ENCODE peak calls at places on chromosomes 5 and 9, in six cellular contexts. One of them, this sample, is unnamed.
A peak's percentile ranks its signal among the peaks of the same experiment; 100 is the strongest.

GRCh38 chr5:126909856-126910255 is 120.5 kb downstream of the MARCHF3 start:
- DNase-seq in NCI-H1092 treated with DMSO at 0.1 percent for 48 hours: no peak
- DNase-seq in activated naive CD4-positive, alpha-beta T cell treated with Interleukin-2 at 50 U/mL for 16 hours: no peak
- DNase-seq in T-helper 2 cell: no peak
- DNase-seq in fibroblast of the conjunctiva: no peak
- DNase-seq in HuH-7.5: no peak
- DNase-seq in this sample: no peak

GRCh38 chr9:61667559-61668121 is 477.8 kb downstream of the SPATA31A7 start:
- DNase-seq in NCI-H1092 treated with DMSO at 0.1 percent for 48 hours: no peak
- DNase-seq in activated naive CD4-positive, alpha-beta T cell treated with Interleukin-2 at 50 U/mL for 16 hours: no peak
- DNase-seq in T-helper 2 cell: no peak
- DNase-seq in fibroblast of the conjunctiva: no peak
- DNase-seq in HuH-7.5: no peak
- DNase-seq in this sample: no peak

GRCh38 chr9:70297141-70297540 is 38.4 kb downstream of the SMC5 start:
- DNase-seq in NCI-H1092 treated with DMSO at 0.1 percent for 48 hours: no peak
- DNase-seq in activated naive CD4-positive, alpha-beta T cell treated with Interleukin-2 at 50 U/mL for 16 hours: no peak
- DNase-seq in T-helper 2 cell: no peak
- DNase-seq in fibroblast of the conjunctiva: no peak
- DNase-seq in HuH-7.5: no peak
- DNase-seq in this sample: no peak

GRCh38 chr5:109173395-109173794 is 236.4 kb downstream of the PJA2 start:
- DNase-seq in NCI-H1092 treated with DMSO at 0.1 percent for 48 hours: no peak
- DNase-seq in activated naive CD4-positive, alpha-beta T cell treated with Interleukin-2 at 50 U/mL for 16 hours: no peak
- DNase-seq in T-helper 2 cell: no peak
- DNase-seq in fibroblast of the conjunctiva: no peak
- DNase-seq in HuH-7.5: no peak
- DNase-seq in this sample: no peak

GRCh38 chr5:167442922-167443321 is 848.5 kb upstream of the WWC1 start:
- DNase-seq in NCI-H1092 treated with DMSO at 0.1 percent for 48 hours: no peak
- DNase-seq in activated naive CD4-positive, alpha-beta T cell treated with Interleukin-2 at 50 U/mL for 16 hours: no peak
- DNase-seq in T-helper 2 cell: no peak
- DNase-seq in fibroblast of the conjunctiva: no peak
- DNase-seq in HuH-7.5: peak; percentile 22
- DNase-seq in this sample: no peak

GRCh38 chr5:149796836-149797235 is 66.7 kb downstream of the PPARGC1B start:
- DNase-seq in NCI-H1092 treated with DMSO at 0.1 percent for 48 hours: no peak
- DNase-seq in activated naive CD4-positive, alpha-beta T cell treated with Interleukin-2 at 50 U/mL for 16 hours: no peak
- DNase-seq in T-helper 2 cell: no peak
- DNase-seq in fibroblast of the conjunctiva: no peak
- DNase-seq in HuH-7.5: no peak
- DNase-seq in this sample: no peak

GRCh38 chr5:38207343-38207742 is 51.0 kb upstream of the EGFLAM start:
- DNase-seq in NCI-H1092 treated with DMSO at 0.1 percent for 48 hours: no peak
- DNase-seq in activated naive CD4-positive, alpha-beta T cell treated with Interleukin-2 at 50 U/mL for 16 hours: no peak
- DNase-seq in T-helper 2 cell: no peak
- DNase-seq in fibroblast of the conjunctiva: no peak
- DNase-seq in HuH-7.5: no peak
- DNase-seq in this sample: no peak

GRCh38 chr5:62283856-62284255 is 22.1 kb upstream of the KIF2A start:
- DNase-seq in NCI-H1092 treated with DMSO at 0.1 percent for 48 hours: no peak
- DNase-seq in activated naive CD4-positive, alpha-beta T cell treated with Interleukin-2 at 50 U/mL for 16 hours: no peak
- DNase-seq in T-helper 2 cell: no peak
- DNase-seq in fibroblast of the conjunctiva: no peak
- DNase-seq in HuH-7.5: no peak
- DNase-seq in this sample: no peak

GRCh38 chr5:36442352-36442751 is 140.7 kb upstream of the RANBP3L start:
- DNase-seq in NCI-H1092 treated with DMSO at 0.1 percent for 48 hours: no peak
- DNase-seq in activated naive CD4-positive, alpha-beta T cell treated with Interleukin-2 at 50 U/mL for 16 hours: no peak
- DNase-seq in T-helper 2 cell: no peak
- DNase-seq in fibroblast of the conjunctiva: no peak
- DNase-seq in HuH-7.5: no peak
- DNase-seq in this sample: no peak

GRCh38 chr5:178458140-178458539 is 132.1 kb downstream of the COL23A1 start:
- DNase-seq in NCI-H1092 treated with DMSO at 0.1 percent for 48 hours: no peak
- DNase-seq in activated naive CD4-positive, alpha-beta T cell treated with Interleukin-2 at 50 U/mL for 16 hours: no peak
- DNase-seq in T-helper 2 cell: no peak
- DNase-seq in fibroblast of the conjunctiva: no peak
- DNase-seq in HuH-7.5: no peak
- DNase-seq in this sample: no peak

GRCh38 chr9:136292026-136292538 is 11.8 kb downstream of the CCDC187 start:
- DNase-seq in NCI-H1092 treated with DMSO at 0.1 percent for 48 hours: no peak
- DNase-seq in activated naive CD4-positive, alpha-beta T cell treated with Interleukin-2 at 50 U/mL for 16 hours: no peak
- DNase-seq in T-helper 2 cell: no peak
- DNase-seq in fibroblast of the conjunctiva: no peak
- DNase-seq in HuH-7.5: no peak
- DNase-seq in this sample: no peak

GRCh38 chr9:14215614-14216013 is 98.3 kb downstream of the NFIB start:
- DNase-seq in NCI-H1092 treated with DMSO at 0.1 percent for 48 hours: no peak
- DNase-seq in activated naive CD4-positive, alpha-beta T cell treated with Interleukin-2 at 50 U/mL for 16 hours: no peak
- DNase-seq in T-helper 2 cell: no peak
- DNase-seq in fibroblast of the conjunctiva: no peak
- DNase-seq in HuH-7.5: no peak
- DNase-seq in this sample: peak; percentile 57

GRCh38 chr5:139271201-139272027 is 22.1 kb upstream of the MATR3 start:
- DNase-seq in NCI-H1092 treated with DMSO at 0.1 percent for 48 hours: no peak
- DNase-seq in activated naive CD4-positive, alpha-beta T cell treated with Interleukin-2 at 50 U/mL for 16 hours: no peak
- DNase-seq in T-helper 2 cell: no peak
- DNase-seq in fibroblast of the conjunctiva: peak; percentile 53
- DNase-seq in HuH-7.5: no peak
- DNase-seq in this sample: peak; percentile 44

GRCh38 chr9:81092057-81092456 is 597.3 kb downstream of the TLE1 start:
- DNase-seq in NCI-H1092 treated with DMSO at 0.1 percent for 48 hours: no peak
- DNase-seq in activated naive CD4-positive, alpha-beta T cell treated with Interleukin-2 at 50 U/mL for 16 hours: no peak
- DNase-seq in T-helper 2 cell: no peak
- DNase-seq in fibroblast of the conjunctiva: peak; percentile 3
- DNase-seq in HuH-7.5: no peak
- DNase-seq in this sample: no peak

GRCh38 chr9:73114958-73115357 is 36.7 kb upstream of the ANXA1 start:
- DNase-seq in NCI-H1092 treated with DMSO at 0.1 percent for 48 hours: no peak
- DNase-seq in activated naive CD4-positive, alpha-beta T cell treated with Interleukin-2 at 50 U/mL for 16 hours: no peak
- DNase-seq in T-helper 2 cell: no peak
- DNase-seq in fibroblast of the conjunctiva: no peak
- DNase-seq in HuH-7.5: no peak
- DNase-seq in this sample: no peak

GRCh38 chr5:128682669-128683068 is 144.6 kb upstream of the FBN2 start:
- DNase-seq in NCI-H1092 treated with DMSO at 0.1 percent for 48 hours: no peak
- DNase-seq in activated naive CD4-positive, alpha-beta T cell treated with Interleukin-2 at 50 U/mL for 16 hours: no peak
- DNase-seq in T-helper 2 cell: no peak
- DNase-seq in fibroblast of the conjunctiva: no peak
- DNase-seq in HuH-7.5: no peak
- DNase-seq in this sample: no peak

GRCh38 chr9:27447036-27447700 is 76.9 kb upstream of the IFNK start:
- DNase-seq in NCI-H1092 treated with DMSO at 0.1 percent for 48 hours: peak; percentile 7
- DNase-seq in activated naive CD4-positive, alpha-beta T cell treated with Interleukin-2 at 50 U/mL for 16 hours: no peak
- DNase-seq in T-helper 2 cell: no peak
- DNase-seq in fibroblast of the conjunctiva: no peak
- DNase-seq in HuH-7.5: no peak
- DNase-seq in this sample: peak; percentile 97

GRCh38 chr5:132224721-132225120 is 2.9 kb downstream of the P4HA2 start:
- DNase-seq in NCI-H1092 treated with DMSO at 0.1 percent for 48 hours: no peak
- DNase-seq in activated naive CD4-positive, alpha-beta T cell treated with Interleukin-2 at 50 U/mL for 16 hours: no peak
- DNase-seq in T-helper 2 cell: no peak
- DNase-seq in fibroblast of the conjunctiva: peak; percentile 57
- DNase-seq in HuH-7.5: no peak
- DNase-seq in this sample: no peak

GRCh38 chr5:76544268-76544926 is 78.8 kb downstream of the F2RL2 start:
- DNase-seq in NCI-H1092 treated with DMSO at 0.1 percent for 48 hours: no peak
- DNase-seq in activated naive CD4-positive, alpha-beta T cell treated with Interleukin-2 at 50 U/mL for 16 hours: peak; percentile 68
- DNase-seq in T-helper 2 cell: no peak
- DNase-seq in fibroblast of the conjunctiva: peak; percentile 26
- DNase-seq in HuH-7.5: no peak
- DNase-seq in this sample: no peak

GRCh38 chr9:16133556-16134227 is 580.8 kb downstream of the CCDC171 start:
- DNase-seq in NCI-H1092 treated with DMSO at 0.1 percent for 48 hours: peak; percentile 49
- DNase-seq in activated naive CD4-positive, alpha-beta T cell treated with Interleukin-2 at 50 U/mL for 16 hours: no peak
- DNase-seq in T-helper 2 cell: no peak
- DNase-seq in fibroblast of the conjunctiva: peak; percentile 44
- DNase-seq in HuH-7.5: peak; percentile 20
- DNase-seq in this sample: peak; percentile 81

GRCh38 chr9:111232997-111233790 is 96.8 kb downstream of the OR2K2 start:
- DNase-seq in NCI-H1092 treated with DMSO at 0.1 percent for 48 hours: no peak
- DNase-seq in activated naive CD4-positive, alpha-beta T cell treated with Interleukin-2 at 50 U/mL for 16 hours: no peak
- DNase-seq in T-helper 2 cell: no peak
- DNase-seq in fibroblast of the conjunctiva: no peak
- DNase-seq in HuH-7.5: no peak
- DNase-seq in this sample: no peak

GRCh38 chr9:8764041-8764440 is 964.5 kb upstream of the DMAC1 start:
- DNase-seq in NCI-H1092 treated with DMSO at 0.1 percent for 48 hours: no peak
- DNase-seq in activated naive CD4-positive, alpha-beta T cell treated with Interleukin-2 at 50 U/mL for 16 hours: no peak
- DNase-seq in T-helper 2 cell: no peak
- DNase-seq in fibroblast of the conjunctiva: peak; percentile 39
- DNase-seq in HuH-7.5: no peak
- DNase-seq in this sample: peak; percentile 47

GRCh38 chr9:94611638-94612068 is 18.0 kb upstream of the FBP2 start:
- DNase-seq in NCI-H1092 treated with DMSO at 0.1 percent for 48 hours: no peak
- DNase-seq in activated naive CD4-positive, alpha-beta T cell treated with Interleukin-2 at 50 U/mL for 16 hours: peak; percentile 42
- DNase-seq in T-helper 2 cell: peak; percentile 2
- DNase-seq in fibroblast of the conjunctiva: no peak
- DNase-seq in HuH-7.5: no peak
- DNase-seq in this sample: no peak

GRCh38 chr9:77085416-77085815 is 66.0 kb downstream of the FOXB2 start:
- DNase-seq in NCI-H1092 treated with DMSO at 0.1 percent for 48 hours: no peak
- DNase-seq in activated naive CD4-positive, alpha-beta T cell treated with Interleukin-2 at 50 U/mL for 16 hours: no peak
- DNase-seq in T-helper 2 cell: no peak
- DNase-seq in fibroblast of the conjunctiva: no peak
- DNase-seq in HuH-7.5: no peak
- DNase-seq in this sample: no peak

GRCh38 chr5:15366676-15367391 is 133.1 kb upstream of the FBXL7 start:
- DNase-seq in NCI-H1092 treated with DMSO at 0.1 percent for 48 hours: no peak
- DNase-seq in activated naive CD4-positive, alpha-beta T cell treated with Interleukin-2 at 50 U/mL for 16 hours: no peak
- DNase-seq in T-helper 2 cell: no peak
- DNase-seq in fibroblast of the conjunctiva: no peak
- DNase-seq in HuH-7.5: no peak
- DNase-seq in this sample: no peak

GRCh38 chr5:81555865-81556264 is 161.9 kb upstream of the ACOT12 start:
- DNase-seq in NCI-H1092 treated with DMSO at 0.1 percent for 48 hours: no peak
- DNase-seq in activated naive CD4-positive, alpha-beta T cell treated with Interleukin-2 at 50 U/mL for 16 hours: no peak
- DNase-seq in T-helper 2 cell: no peak
- DNase-seq in fibroblast of the conjunctiva: no peak
- DNase-seq in HuH-7.5: no peak
- DNase-seq in this sample: no peak

GRCh38 chr5:143362828-143363227 is 40.7 kb downstream of the NR3C1 start:
- DNase-seq in NCI-H1092 treated with DMSO at 0.1 percent for 48 hours: no peak
- DNase-seq in activated naive CD4-positive, alpha-beta T cell treated with Interleukin-2 at 50 U/mL for 16 hours: no peak
- DNase-seq in T-helper 2 cell: no peak
- DNase-seq in fibroblast of the conjunctiva: no peak
- DNase-seq in HuH-7.5: no peak
- DNase-seq in this sample: no peak

GRCh38 chr9:114274217-114274616 is 48.7 kb upstream of the ORM1 start:
- DNase-seq in NCI-H1092 treated with DMSO at 0.1 percent for 48 hours: no peak
- DNase-seq in activated naive CD4-positive, alpha-beta T cell treated with Interleukin-2 at 50 U/mL for 16 hours: no peak
- DNase-seq in T-helper 2 cell: no peak
- DNase-seq in fibroblast of the conjunctiva: no peak
- DNase-seq in HuH-7.5: no peak
- DNase-seq in this sample: no peak

GRCh38 chr9:76687861-76688374 is 76.3 kb upstream of the PCA3 start:
- DNase-seq in NCI-H1092 treated with DMSO at 0.1 percent for 48 hours: no peak
- DNase-seq in activated naive CD4-positive, alpha-beta T cell treated with Interleukin-2 at 50 U/mL for 16 hours: no peak
- DNase-seq in T-helper 2 cell: no peak
- DNase-seq in fibroblast of the conjunctiva: peak; percentile 83
- DNase-seq in HuH-7.5: no peak
- DNase-seq in this sample: no peak

GRCh38 chr5:59617186-59617771 is 276.2 kb downstream of the PDE4D start:
- DNase-seq in NCI-H1092 treated with DMSO at 0.1 percent for 48 hours: no peak
- DNase-seq in activated naive CD4-positive, alpha-beta T cell treated with Interleukin-2 at 50 U/mL for 16 hours: no peak
- DNase-seq in T-helper 2 cell: no peak
- DNase-seq in fibroblast of the conjunctiva: no peak
- DNase-seq in HuH-7.5: no peak
- DNase-seq in this sample: no peak

GRCh38 chr5:90802695-90803317 is 244.2 kb downstream of the ADGRV1 start:
- DNase-seq in NCI-H1092 treated with DMSO at 0.1 percent for 48 hours: peak; percentile 9
- DNase-seq in activated naive CD4-positive, alpha-beta T cell treated with Interleukin-2 at 50 U/mL for 16 hours: no peak
- DNase-seq in T-helper 2 cell: no peak
- DNase-seq in fibroblast of the conjunctiva: peak; percentile 2
- DNase-seq in HuH-7.5: peak; percentile 29
- DNase-seq in this sample: peak; percentile 73

GRCh38 chr5:176549871-176550270 is 729 bp downstream of the CDHR2 start:
- DNase-seq in NCI-H1092 treated with DMSO at 0.1 percent for 48 hours: no peak
- DNase-seq in activated naive CD4-positive, alpha-beta T cell treated with Interleukin-2 at 50 U/mL for 16 hours: no peak
- DNase-seq in T-helper 2 cell: no peak
- DNase-seq in fibroblast of the conjunctiva: no peak
- DNase-seq in HuH-7.5: no peak
- DNase-seq in this sample: no peak

GRCh38 chr9:129109952-129110739 is 447 bp downstream of the CRAT start:
- DNase-seq in NCI-H1092 treated with DMSO at 0.1 percent for 48 hours: no peak
- DNase-seq in activated naive CD4-positive, alpha-beta T cell treated with Interleukin-2 at 50 U/mL for 16 hours: no peak
- DNase-seq in T-helper 2 cell: no peak
- DNase-seq in fibroblast of the conjunctiva: no peak
- DNase-seq in HuH-7.5: peak; percentile 70
- DNase-seq in this sample: peak; percentile 42

GRCh38 chr5:159052282-159053011 is 47.3 kb downstream of the EBF1 start:
- DNase-seq in NCI-H1092 treated with DMSO at 0.1 percent for 48 hours: peak; percentile 47
- DNase-seq in activated naive CD4-positive, alpha-beta T cell treated with Interleukin-2 at 50 U/mL for 16 hours: no peak
- DNase-seq in T-helper 2 cell: no peak
- DNase-seq in fibroblast of the conjunctiva: no peak
- DNase-seq in HuH-7.5: no peak
- DNase-seq in this sample: peak; percentile 34

GRCh38 chr9:124386201-124386600 is 29.0 kb downstream of the PSMB7 start:
- DNase-seq in NCI-H1092 treated with DMSO at 0.1 percent for 48 hours: no peak
- DNase-seq in activated naive CD4-positive, alpha-beta T cell treated with Interleukin-2 at 50 U/mL for 16 hours: no peak
- DNase-seq in T-helper 2 cell: no peak
- DNase-seq in fibroblast of the conjunctiva: no peak
- DNase-seq in HuH-7.5: peak; percentile 55
- DNase-seq in this sample: peak; percentile 16

This sample was measured in NCI-H69.